ENCODE peak calls at places on chromosomes 5 and 9, in six cellular contexts. One of them, this sample, is unnamed.

GRCh38 chr5:117266237-117266725 is 691.7 kb upstream of the SEMA6A start:
- DNase-seq in kidney glomerular epithelial cell: peak
- DNase-seq in hypothalamus: no peak
- DNase-seq in mesothelial cell of epicardium: no peak
- DNase-seq in cerebellar cortex: no peak
- DNase-seq in stimulated activated CD4-positive, alpha-beta T cell treated with anti-CD3 and anti-CD28 coated beads, Interleukin-2, amount 100 ng/mL, for 24 hours: no peak
- DNase-seq in this sample: peak

GRCh38 chr5:11234501-11234911 is 473.5 kb upstream of the DAP start:
- DNase-seq in kidney glomerular epithelial cell: no peak
- DNase-seq in hypothalamus: no peak
- DNase-seq in cerebellar cortex: no peak
- DNase-seq in stimulated activated CD4-positive, alpha-beta T cell treated with anti-CD3 and anti-CD28 coated beads, Interleukin-2, amount 100 ng/mL, for 24 hours: no peak
- DNase-seq in mesothelial cell of epicardium: no peak
- DNase-seq in this sample: no peak

GRCh38 chr9:125110464-125110863 is 32.9 kb downstream of the SCAI start:
- DNase-seq in kidney glomerular epithelial cell: no peak
- DNase-seq in cerebellar cortex: no peak
- DNase-seq in mesothelial cell of epicardium: no peak
- DNase-seq in stimulated activated CD4-positive, alpha-beta T cell treated with anti-CD3 and anti-CD28 coated beads, Interleukin-2, amount 100 ng/mL, for 24 hours: no peak
- DNase-seq in hypothalamus: no peak
- DNase-seq in this sample: no peak

GRCh38 chr5:2575292-2575691 is 176.2 kb downstream of the IRX2 start:
- DNase-seq in stimulated activated CD4-positive, alpha-beta T cell treated with anti-CD3 and anti-CD28 coated beads, Interleukin-2, amount 100 ng/mL, for 24 hours: no peak
- DNase-seq in kidney glomerular epithelial cell: no peak
- DNase-seq in hypothalamus: no peak
- DNase-seq in mesothelial cell of epicardium: no peak
- DNase-seq in cerebellar cortex: no peak
- DNase-seq in this sample: no peak

GRCh38 chr9:9552665-9553064 is 1060.1 kb downstream of the PTPRD start:
- DNase-seq in kidney glomerular epithelial cell: no peak
- DNase-seq in hypothalamus: no peak
- DNase-seq in stimulated activated CD4-positive, alpha-beta T cell treated with anti-CD3 and anti-CD28 coated beads, Interleukin-2, amount 100 ng/mL, for 24 hours: no peak
- DNase-seq in cerebellar cortex: no peak
- DNase-seq in mesothelial cell of epicardium: no peak
- DNase-seq in this sample: no peak

GRCh38 chr9:129597355-129598088 is 23.4 kb downstream of the C9orf50 start:
- DNase-seq in stimulated activated CD4-positive, alpha-beta T cell treated with anti-CD3 and anti-CD28 coated beads, Interleukin-2, amount 100 ng/mL, for 24 hours: no peak
- DNase-seq in mesothelial cell of epicardium: peak
- DNase-seq in hypothalamus: no peak
- DNase-seq in kidney glomerular epithelial cell: no peak
- DNase-seq in cerebellar cortex: peak
- DNase-seq in this sample: peak

GRCh38 chr9:130664191-130665028 is at the start of gene PRDM12:
- DNase-seq in hypothalamus: no peak
- DNase-seq in stimulated activated CD4-positive, alpha-beta T cell treated with anti-CD3 and anti-CD28 coated beads, Interleukin-2, amount 100 ng/mL, for 24 hours: no peak
- DNase-seq in cerebellar cortex: no peak
- DNase-seq in kidney glomerular epithelial cell: no peak
- DNase-seq in mesothelial cell of epicardium: no peak
- DNase-seq in this sample: peak

GRCh38 chr9:14526504-14526903 is 166.7 kb downstream of the ZDHHC21 start:
- DNase-seq in mesothelial cell of epicardium: no peak
- DNase-seq in stimulated activated CD4-positive, alpha-beta T cell treated with anti-CD3 and anti-CD28 coated beads, Interleukin-2, amount 100 ng/mL, for 24 hours: no peak
- DNase-seq in hypothalamus: no peak
- DNase-seq in cerebellar cortex: peak
- DNase-seq in kidney glomerular epithelial cell: no peak
- DNase-seq in this sample: no peak

GRCh38 chr5:44640945-44641456 is 167.7 kb upstream of the MRPS30 start:
- DNase-seq in kidney glomerular epithelial cell: no peak
- DNase-seq in mesothelial cell of epicardium: no peak
- DNase-seq in stimulated activated CD4-positive, alpha-beta T cell treated with anti-CD3 and anti-CD28 coated beads, Interleukin-2, amount 100 ng/mL, for 24 hours: no peak
- DNase-seq in hypothalamus: no peak
- DNase-seq in cerebellar cortex: no peak
- DNase-seq in this sample: no peak

GRCh38 chr5:150081541-150082283 is 4.6 kb downstream of the CSF1R start:
- DNase-seq in stimulated activated CD4-positive, alpha-beta T cell treated with anti-CD3 and anti-CD28 coated beads, Interleukin-2, amount 100 ng/mL, for 24 hours: no peak
- DNase-seq in hypothalamus: no peak
- DNase-seq in kidney glomerular epithelial cell: no peak
- DNase-seq in mesothelial cell of epicardium: no peak
- DNase-seq in cerebellar cortex: no peak
- DNase-seq in this sample: no peak